ENCODE peak calls at places on chromosome 12, in four cellular contexts. B is SK-N-SH, M is IMR-90, K is astrocyte. U is an unnamed sample. For H3K27me3, the result is how much of the 10 kb centered on the place peaks cover.

GRCh38 chr12:68189766-68190700 is 30.5 kb upstream of the IFNG start:
- DNase-seq in B (no peak), K (peak), M (peak), U (no peak)

GRCh38 chr12:66241061-66242043 is 52.3 kb downstream of the IRAK3 start:
- DNase-seq in M (peak), K (peak), B (no peak), U (no peak)

GRCh38 chr12:47837190-47838171 is 17.8 kb upstream of the HDAC7 start:
- DNase-seq in M (peak), B (peak), K (no peak), U (peak)

GRCh38 chr12:57181561-57182155 is 34.2 kb upstream of the LRP1-AS start:
- DNase-seq in M (no peak), B (no peak), K (peak), U (no peak)

GRCh38 chr12:102452605-102453004 is 27.8 kb downstream of the IGF1 start:
- DNase-seq in B (no peak), K (no peak), M (no peak), U (no peak)

GRCh38 chr12:24133385-24133784 is 183.9 kb upstream of the SOX5 start:
- DNase-seq in K (no peak), M (no peak), B (no peak), U (no peak)

GRCh38 chr12:121779422-121779895 is 14.0 kb downstream of the RHOF start:
- DNase-seq in M (no peak), B (no peak), K (no peak), U (no peak)

GRCh38 chr12:45354399-45354798 is 138.5 kb downstream of the ANO6 start:
- DNase-seq in B (no peak), K (no peak), M (no peak), U (no peak)

DNA sequence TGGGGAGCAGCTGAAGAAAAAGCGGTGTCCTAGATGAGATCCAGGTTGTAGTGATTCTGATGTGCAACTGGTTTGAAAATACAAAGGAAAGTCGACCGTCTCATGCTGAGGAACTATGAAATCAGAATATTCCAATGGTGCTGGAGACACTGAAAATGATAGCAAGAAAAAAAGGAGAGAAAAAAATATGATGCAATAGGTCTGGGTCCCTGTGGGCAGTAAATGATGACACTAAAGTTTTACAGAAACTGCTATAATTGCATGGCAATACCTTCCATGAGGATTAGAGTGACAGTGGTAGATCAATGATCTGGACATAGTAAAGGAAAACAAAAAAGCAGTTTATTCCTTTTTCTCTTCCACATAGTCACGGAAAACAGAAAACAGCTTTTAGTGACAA is 2.3 kb downstream of the PYM1 start:
- DNase-seq in K (no peak), M (no peak), B (no peak), U (no peak)
- H3K4me3 ChIP-seq in K (no peak), M (no peak), B (no peak), U (no peak)

GRCh38 chr12:131274906-131275305 is 321.2 kb downstream of the ADGRD1 start:
- DNase-seq in B (no peak), M (no peak), K (no peak), U (no peak)
- H3K27me3 ChIP-seq in B (under half), M (under half), K (under half), U (under half)

GRCh38 chr12:12947902-12948301 is 4.1 kb downstream of the GPRC5D start:
- DNase-seq in B (no peak), K (no peak), M (no peak), U (no peak)
- H3K4me3 ChIP-seq in B (no peak), K (no peak), M (no peak), U (no peak)

GRCh38 chr12:87085286-87085685 is 829.1 kb upstream of the MGAT4C start:
- DNase-seq in B (no peak), K (no peak), M (no peak), U (no peak)
- H3K27me3 ChIP-seq in B (under half), K (under half), M (under half), U (under half)

GRCh38 chr12:70448371-70448770 is 82.3 kb downstream of the KCNMB4 start:
- DNase-seq in B (no peak), K (peak), M (no peak), U (no peak)
- H3K4me3 ChIP-seq in B (no peak), K (no peak), M (no peak), U (no peak)

GRCh38 chr12:118543651-118544050 is 167.3 kb downstream of the SUDS3 start:
- DNase-seq in M (no peak), B (no peak), K (no peak), U (no peak)
- H3K27me3 ChIP-seq in M (under half), B (under half), K (under half), U (under half)

DNA sequence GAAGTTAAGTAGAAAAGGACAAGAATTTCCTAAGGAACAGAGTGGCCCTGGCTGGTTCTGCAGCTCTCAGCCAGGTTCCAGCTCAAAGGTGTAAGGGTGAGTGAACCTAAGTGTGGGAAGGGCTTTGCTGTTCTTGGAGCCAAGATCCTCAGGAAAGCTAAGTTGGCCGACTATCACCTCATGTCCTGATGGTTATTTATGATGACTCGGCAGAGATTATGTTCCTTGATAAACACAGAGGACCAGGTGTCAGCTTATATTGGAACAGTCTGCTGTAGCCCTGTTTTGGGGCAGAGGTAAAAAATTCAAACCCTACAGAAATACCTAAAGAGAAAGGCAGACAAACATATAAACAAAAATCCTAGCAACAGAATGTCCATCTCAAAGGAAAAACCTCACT is 128.5 kb downstream of the TBX3 start:
- DNase-seq in B (no peak), M (no peak), K (no peak), U (no peak)
- H3K4me3 ChIP-seq in B (no peak), M (no peak), K (no peak), U (no peak)

DNA sequence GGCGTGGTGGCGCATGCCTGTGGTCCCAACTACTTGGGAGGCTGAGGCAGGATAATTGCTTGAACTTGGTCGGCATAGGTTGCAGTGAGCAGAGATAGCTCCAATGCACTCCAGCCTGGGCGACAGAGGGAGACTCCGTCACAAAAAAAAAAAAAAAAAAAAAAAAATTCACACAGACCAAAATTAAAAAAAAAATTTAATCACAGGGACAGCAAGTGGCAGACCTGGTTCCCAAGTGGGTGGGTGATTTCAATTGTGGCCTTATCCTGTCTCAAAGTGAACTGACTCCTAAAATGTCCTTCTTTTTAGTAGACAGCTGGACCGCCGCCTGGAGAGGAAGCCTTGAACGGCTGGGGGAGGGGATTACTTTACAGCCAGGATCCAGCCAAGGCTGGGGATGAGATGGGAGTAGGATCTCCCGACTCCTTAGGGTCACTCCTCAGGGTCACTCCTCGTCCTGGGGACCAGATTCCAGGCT is 1.6 kb upstream of the KCNH3 start:
- DNase-seq in K (no peak), M (no peak), B (no peak), U (no peak)
- H3K27me3 ChIP-seq in K (under half), M (under half), B (under half), U (under half)

GRCh38 chr12:6104842-6105241 is 19.6 kb downstream of the VWF start:
- DNase-seq in K (no peak), B (no peak), M (no peak), U (no peak)
- H3K4me3 ChIP-seq in K (no peak), B (no peak), M (no peak), U (no peak)

GRCh38 chr12:54001283-54002187 is 1.6 kb downstream of the HOXC9 start:
- DNase-seq in K (no peak), M (no peak), B (no peak), U (no peak)

GRCh38 chr12:53999596-54000104 is 311 bp upstream of the HOXC9 start:
- DNase-seq in B (peak), M (peak), K (no peak), U (peak)

GRCh38 chr12:54000774-54001114 is 783 bp downstream of the HOXC9 start:
- DNase-seq in B (no peak), K (no peak), M (no peak), U (no peak)

GRCh38 chr12:53998900-53999236 is 1.1 kb upstream of the HOXC9 start:
- DNase-seq in K (no peak), B (no peak), M (no peak), U (no peak)

GRCh38 chr12:54000105-54000773 is at the start of gene HOXC9:
- DNase-seq in B (peak), M (no peak), K (no peak), U (peak)
- H3K27me3 ChIP-seq in B (under half), M (half or more), K (half or more), U (under half)